ENCODE peak calls at places on chromosomes 16 and 17, in ten cellular contexts. S is neural progenitor cell, B is stomach, A is left ventricle myocardium inferior, D is IMR-90, F is GM12864, I is HFF-Myc, R is fibroblast of mammary gland, G is tibial artery, V is ovary. Q is an unnamed sample.

GRCh38 chr17:35447494-35447893 is 1.1 kb downstream of the SLFN13 start:
- DNase-seq in F (no peak), D (no peak), R (no peak), I (no peak), S (peak), G (no peak), A (no peak), B (no peak), V (no peak), Q (no peak)

GRCh38 chr17:29039764-29040598 is 3.0 kb upstream of the PIPOX start:
- DNase-seq in R (peak), A (no peak), G (no peak), S (peak), I (peak), V (no peak), B (no peak), F (no peak), D (peak), Q (no peak)

GRCh38 chr17:34703533-34703932 is 124.2 kb downstream of the TMEM132E start:
- DNase-seq in V (peak), R (peak), I (peak), G (no peak), S (peak), A (peak), D (peak), F (no peak), B (no peak), Q (no peak)

GRCh38 chr17:46818929-46819859 is 702 bp upstream of the WNT3 start:
- DNase-seq in B (no peak), G (no peak), A (no peak), S (peak), V (no peak), F (no peak), R (no peak), I (no peak), D (no peak), Q (peak)

GRCh38 chr16:81539009-81539820 is 94.6 kb downstream of the CMIP start:
- DNase-seq in I (no peak), V (no peak), R (peak), D (no peak), S (no peak), G (no peak), A (no peak), B (no peak), F (no peak), Q (no peak)

GRCh38 chr17:67982034-67982640 is 14.1 kb downstream of the C17orf58 start:
- DNase-seq in F (no peak), S (no peak), G (no peak), B (no peak), V (no peak), I (no peak), D (no peak), R (no peak), A (no peak), Q (no peak)

GRCh38 chr16:69039333-69039941 is 66.0 kb upstream of the HAS3 start:
- DNase-seq in S (no peak), I (no peak), D (peak), A (no peak), G (peak), F (no peak), V (no peak), R (peak), B (no peak), Q (no peak)

GRCh38 chr16:275786-276232 is at the start of gene RGS11:
- DNase-seq in S (no peak), G (no peak), A (no peak), F (no peak), I (no peak), V (no peak), R (no peak), D (no peak), B (no peak), Q (peak)

GRCh38 chr16:3602320-3602653 is 9.1 kb downstream of the SLX4 start:
- DNase-seq in V (no peak), G (no peak), D (no peak), A (no peak), S (no peak), B (no peak), I (no peak), R (no peak), F (no peak), Q (peak)

GRCh38 chr17:7355053-7355452 is at the start of gene TMEM95:
- DNase-seq in R (no peak), A (peak), B (no peak), F (no peak), I (no peak), V (peak), D (no peak), G (no peak), S (no peak), Q (peak)
- H3K4me3 ChIP-seq in R (no peak), A (no peak), B (no peak), F (no peak), I (no peak), V (no peak), D (no peak), G (no peak), S (no peak), Q (no peak)

GRCh38 chr16:76108460-76108859 is 168.7 kb upstream of the CNTNAP4 start:
- DNase-seq in G (no peak), A (no peak), R (no peak), F (no peak), D (no peak), S (no peak), I (no peak), B (no peak), V (no peak), Q (no peak)
- TF ChIP-seq CTCF in G (no peak), A (no peak), R (no peak), F (no peak), D (no peak), S (no peak), I (no peak), B (no peak), V (no peak), Q (no peak)

GRCh38 chr16:87945351-87946042 is 5.7 kb upstream of the BANP start:
- DNase-seq in G (peak), V (peak), F (no peak), B (peak), I (no peak), D (peak), R (peak), A (peak), S (peak), Q (peak)
- H3K4me3 ChIP-seq in G (peak), V (peak), F (no peak), B (peak), I (peak), D (peak), R (no peak), A (peak), S (peak), Q (peak)

GRCh38 chr17:13513039-13513405 is 88.7 kb downstream of the HS3ST3A1 start:
- DNase-seq in A (no peak), I (peak), G (no peak), S (no peak), V (peak), D (peak), B (no peak), F (no peak), R (peak), Q (no peak)
- TF ChIP-seq CTCF in A (no peak), I (no peak), G (no peak), S (no peak), V (no peak), D (no peak), B (no peak), F (no peak), R (no peak), Q (no peak)